ENCODE peak calls at places on chromosome 2, in six cellular contexts. A is neural progenitor cell, C is fibroblast of lung, Q is PC-9, B is H1, F is GM12878. V is an unnamed sample.

GRCh38 chr2:65129276-65129612 is 662 bp downstream of the RAB1A start:
- DNase-seq in A (no peak), C (no peak), Q (no peak), B (no peak), F (no peak), V (peak)

GRCh38 chr2:175744000-175744399 is 258.1 kb downstream of the LNPK start:
- DNase-seq in A (no peak), C (no peak), Q (no peak), B (no peak), F (no peak), V (no peak)

GRCh38 chr2:10057231-10058107 is 14.1 kb downstream of the KLF11 start:
- DNase-seq in A (peak), C (peak), Q (peak), B (peak), F (no peak), V (no peak)

GRCh38 chr2:609520-610280 is 67.5 kb downstream of the TMEM18 start:
- DNase-seq in A (no peak), C (no peak), Q (no peak), B (no peak), F (no peak), V (no peak)

GRCh38 chr2:138501427-138502252 is at the start of gene SPOPL:
- DNase-seq in A (peak), C (peak), Q (peak), B (peak), F (no peak), V (peak)

GRCh38 chr2:237674731-237675276 is 47.4 kb downstream of the LRRFIP1 start:
- DNase-seq in A (peak), C (peak), Q (no peak), B (peak), F (peak), V (peak)

GRCh38 chr2:230162981-230163380 is 56.8 kb downstream of the SP110 start:
- DNase-seq in A (no peak), C (no peak), Q (no peak), B (no peak), F (no peak), V (peak)

GRCh38 chr2:70671059-70671685 is 96.8 kb downstream of the ADD2 start:
- DNase-seq in A (no peak), C (no peak), Q (no peak), B (no peak), F (no peak), V (no peak)

GRCh38 chr2:106159867-106160785 is 34.0 kb downstream of the UXS1 start:
- DNase-seq in A (no peak), C (no peak), Q (no peak), B (no peak), F (no peak), V (peak)

GRCh38 chr2:7057865-7058400 is 140.7 kb downstream of the RNF144A start:
- DNase-seq in A (no peak), C (no peak), Q (no peak), B (no peak), F (peak), V (no peak)

GRCh38 chr2:30421551-30422436 is 25.3 kb upstream of the LCLAT1 start:
- DNase-seq in A (peak), C (peak), Q (no peak), B (no peak), F (peak), V (peak)

GRCh38 chr2:54329482-54330225 is 73.6 kb upstream of the TSPYL6 start:
- DNase-seq in A (no peak), C (no peak), Q (no peak), B (no peak), F (no peak), V (no peak)

GRCh38 chr2:133489641-133490411 is 78.4 kb downstream of the NCKAP5 start:
- DNase-seq in A (no peak), C (peak), Q (no peak), B (no peak), F (no peak), V (peak)

GRCh38 chr2:66470199-66470598 is 35.3 kb downstream of the MEIS1 start:
- DNase-seq in A (no peak), C (no peak), Q (no peak), B (no peak), F (no peak), V (no peak)

GRCh38 chr2:169877406-169877805 is 50.2 kb downstream of the UBR3 start:
- DNase-seq in A (no peak), C (peak), Q (no peak), B (no peak), F (no peak), V (peak)

GRCh38 chr2:160269803-160270570 is 69.9 kb upstream of the ITGB6 start:
- DNase-seq in A (peak), C (peak), Q (peak), B (peak), F (peak), V (peak)

GRCh38 chr2:76567478-76567877 is 856.8 kb upstream of the GCFC2 start:
- DNase-seq in A (no peak), C (no peak), Q (no peak), B (no peak), F (no peak), V (no peak)

GRCh38 chr2:143635302-143635701 is 506.1 kb downstream of the ARHGAP15 start:
- DNase-seq in A (no peak), C (no peak), Q (no peak), B (no peak), F (no peak), V (no peak)

GRCh38 chr2:180227461-180227860 is 220.4 kb upstream of the CWC22 start:
- DNase-seq in A (no peak), C (peak), Q (no peak), B (no peak), F (no peak), V (no peak)

GRCh38 chr2:233021771-233022170 is 8.7 kb upstream of the NGEF start:
- DNase-seq in A (no peak), C (peak), Q (no peak), B (no peak), F (no peak), V (no peak)

GRCh38 chr2:222610746-222611145 is 45.1 kb downstream of the FARSB start:
- DNase-seq in A (peak), C (peak), Q (no peak), B (no peak), F (no peak), V (peak)

GRCh38 chr2:98608118-98608961 is at the start of the genes COA5 and UNC50:
- DNase-seq in A (peak), C (peak), Q (peak), B (peak), F (peak), V (peak)

GRCh38 chr2:236342951-236343350 is 78.7 kb upstream of the ASB18 start:
- DNase-seq in A (no peak), C (no peak), Q (no peak), B (peak), F (no peak), V (no peak)

GRCh38 chr2:69957970-69958369 is 3.5 kb downstream of the ASPRV1 start:
- DNase-seq in A (no peak), C (peak), Q (no peak), B (no peak), F (no peak), V (no peak)

GRCh38 chr2:173415663-173416469 is 61.2 kb downstream of the CDCA7 start:
- DNase-seq in A (peak), C (no peak), Q (no peak), B (no peak), F (no peak), V (no peak)

GRCh38 chr2:46296216-46296839 is 879 bp upstream of the EPAS1 start:
- DNase-seq in A (peak), C (no peak), Q (no peak), B (peak), F (no peak), V (peak)

GRCh38 chr2:13020469-13020868 is 303.7 kb downstream of the TRIB2 start:
- DNase-seq in A (no peak), C (no peak), Q (no peak), B (no peak), F (no peak), V (no peak)

GRCh38 chr2:216694201-216694825 is 1.0 kb downstream of the IGFBP5 start:
- DNase-seq in A (peak), C (peak), Q (no peak), B (peak), F (no peak), V (peak)

GRCh38 chr2:73272270-73272669 is 12.0 kb downstream of the FBXO41 start:
- DNase-seq in A (peak), C (no peak), Q (no peak), B (no peak), F (no peak), V (no peak)

GRCh38 chr2:5286370-5286769 is 405.8 kb upstream of the SOX11 start:
- DNase-seq in A (no peak), C (no peak), Q (no peak), B (no peak), F (no peak), V (no peak)

GRCh38 chr2:64797881-64798590 is 144.3 kb upstream of the SERTAD2 start:
- DNase-seq in A (no peak), C (peak), Q (peak), B (no peak), F (no peak), V (peak)

GRCh38 chr2:233029321-233029720 is 3.2 kb upstream of the NEU2 start:
- DNase-seq in A (no peak), C (no peak), Q (no peak), B (no peak), F (no peak), V (no peak)

GRCh38 chr2:5869871-5870375 is 177.7 kb downstream of the SOX11 start:
- DNase-seq in A (no peak), C (no peak), Q (no peak), B (no peak), F (no peak), V (no peak)

GRCh38 chr2:101277111-101277510 is 24.4 kb downstream of the CNOT11 start:
- DNase-seq in A (no peak), C (peak), Q (peak), B (no peak), F (no peak), V (no peak)

GRCh38 chr2:72140621-72140960 is 7.1 kb downstream of the CYP26B1 start:
- DNase-seq in A (no peak), C (no peak), Q (no peak), B (no peak), F (no peak), V (no peak)

GRCh38 chr2:106020032-106020431 is 174.1 kb downstream of the UXS1 start:
- DNase-seq in A (no peak), C (peak), Q (no peak), B (no peak), F (no peak), V (no peak)

GRCh38 chr2:177078416-177078815 is 134.2 kb upstream of the HNRNPA3 start:
- DNase-seq in A (no peak), C (no peak), Q (no peak), B (no peak), F (no peak), V (no peak)

GRCh38 chr2:19607931-19608762 is 249.7 kb upstream of the OSR1 start:
- DNase-seq in A (no peak), C (peak), Q (peak), B (no peak), F (no peak), V (peak)

GRCh38 chr2:28652217-28652616 is 99.4 kb upstream of the PPP1CB start:
- DNase-seq in A (no peak), C (peak), Q (peak), B (no peak), F (no peak), V (no peak)

GRCh38 chr2:28656937-28657615 is 94.6 kb upstream of the PPP1CB start:
- DNase-seq in A (no peak), C (no peak), Q (peak), B (no peak), F (no peak), V (no peak)

GRCh38 chr2:28654981-28655322 is 96.7 kb upstream of the PPP1CB start:
- DNase-seq in A (no peak), C (no peak), Q (peak), B (no peak), F (no peak), V (no peak)

GRCh38 chr2:28658369-28658768 is 93.3 kb upstream of the PPP1CB start:
- DNase-seq in A (no peak), C (peak), Q (peak), B (no peak), F (no peak), V (peak)

GRCh38 chr2:28654286-28654980 is 97.2 kb upstream of the PPP1CB start:
- DNase-seq in A (no peak), C (no peak), Q (no peak), B (no peak), F (no peak), V (no peak)
- TF ChIP-seq EZH2 in A (no peak), C (no peak), Q (no peak), B (no peak), F (no peak), V (no peak)

DNA sequence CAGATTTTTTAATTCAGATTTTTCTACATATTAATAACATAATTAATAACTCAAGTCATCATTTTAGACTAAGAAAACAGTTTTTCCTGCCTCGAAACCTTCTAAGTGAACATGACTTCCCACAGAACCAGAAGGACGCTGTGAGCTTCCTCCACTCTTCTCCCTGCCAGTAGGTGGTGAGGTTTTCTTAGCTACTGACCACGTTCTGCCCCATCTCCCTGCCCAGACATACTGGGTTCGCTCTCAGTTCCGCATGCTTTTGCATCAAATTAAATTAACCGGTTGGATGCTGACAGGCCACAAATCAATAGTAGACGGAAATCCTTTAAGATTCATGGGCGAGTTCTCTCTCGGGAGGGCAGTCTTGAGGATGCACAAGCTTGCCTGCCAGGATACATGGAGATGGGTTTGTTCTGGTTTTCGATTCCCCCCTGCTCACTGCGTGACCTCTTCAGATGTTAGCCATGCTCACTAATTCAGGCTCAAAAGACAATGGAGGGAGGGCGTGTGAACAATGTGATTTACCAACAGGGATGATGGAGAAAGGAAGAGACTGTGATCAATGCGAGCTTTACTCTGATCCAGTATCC is 375.9 kb downstream of the EIPR1 start:
- DNase-seq in A (peak), C (no peak), Q (no peak), B (no peak), F (no peak), V (peak)
- TF ChIP-seq CTCF in A (peak), C (no peak), Q (no peak), B (peak), F (peak), V (peak)

GRCh38 chr2:240727913-240728312 is 36.2 kb downstream of the AQP12A start:
- DNase-seq in A (no peak), C (no peak), Q (no peak), B (no peak), F (no peak), V (no peak)
- TF ChIP-seq EZH2 in A (no peak), C (no peak), Q (no peak), B (no peak), F (no peak), V (no peak)

DNA sequence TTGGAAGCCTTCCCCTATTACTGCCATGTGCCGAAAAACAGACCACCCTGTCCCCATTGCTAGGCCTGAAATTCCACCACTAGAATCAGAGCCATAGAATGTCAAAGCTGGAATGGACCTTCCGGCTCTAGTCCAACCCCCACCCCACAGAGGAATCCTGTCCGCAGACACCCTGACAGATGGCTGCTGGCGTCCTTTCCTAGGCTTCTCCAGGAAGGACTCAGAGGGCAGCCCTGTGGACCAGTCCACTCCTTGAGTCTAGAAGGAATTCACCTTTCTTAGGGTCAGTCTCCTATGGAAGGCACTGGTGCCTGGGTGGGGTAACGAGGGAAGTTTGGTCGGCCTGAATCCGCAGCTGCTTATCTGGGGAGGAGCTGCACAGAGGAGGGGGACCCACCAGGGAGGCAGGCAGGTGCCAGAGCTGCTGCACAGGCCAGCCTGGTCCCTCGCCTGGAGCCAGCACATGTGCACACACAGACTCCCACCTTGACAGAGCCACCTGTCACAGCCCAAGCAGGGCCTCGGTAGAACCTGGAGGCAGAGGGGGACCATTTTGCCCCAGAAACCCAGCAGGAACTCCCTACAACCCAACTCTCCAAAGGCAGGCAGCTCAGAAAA is 2.5 kb downstream of the DNMT3A start:
- DNase-seq in A (no peak), C (peak), Q (no peak), B (peak), F (no peak), V (no peak)
- TF ChIP-seq CTCF in A (no peak), C (no peak), Q (no peak), B (no peak), F (no peak), V (no peak)

DNA sequence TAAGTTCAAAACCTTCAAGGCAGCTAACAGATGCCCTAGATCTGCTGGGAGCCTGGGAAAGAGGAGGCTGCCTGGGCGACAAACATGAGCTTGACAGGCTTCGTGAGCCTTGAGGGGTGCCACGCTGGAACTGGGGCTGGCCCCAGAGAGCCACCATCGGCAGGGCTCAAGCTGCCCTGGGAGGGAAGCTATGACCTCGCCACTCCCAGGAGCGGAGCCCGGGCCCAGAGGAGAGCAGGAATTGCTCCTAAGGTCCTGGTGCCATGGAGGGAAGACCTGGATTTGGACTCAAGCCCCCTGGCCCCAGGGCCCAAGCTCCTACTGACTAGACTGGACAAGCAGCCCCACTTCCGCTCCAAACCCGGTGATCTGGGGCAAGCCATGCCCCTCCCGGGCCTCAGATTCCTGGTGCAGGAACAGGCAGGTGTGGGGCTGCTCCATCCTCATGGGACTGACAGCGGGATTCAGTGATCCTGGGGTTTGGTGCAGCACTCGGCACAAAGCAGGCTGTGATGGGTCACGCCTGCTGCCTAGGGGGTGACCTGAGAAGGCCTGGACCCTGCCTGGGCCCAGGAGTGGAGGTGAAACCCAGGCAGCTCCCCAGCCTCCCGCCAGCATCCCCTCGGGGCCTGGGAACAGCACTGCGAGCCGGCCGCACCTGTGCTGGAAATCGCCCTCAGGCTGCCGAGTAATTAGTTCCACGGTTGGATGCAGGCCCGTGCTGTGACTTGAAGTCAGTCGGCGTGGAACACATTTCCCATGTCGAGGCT is 246.9 kb downstream of the NDUFA10 start:
- DNase-seq in A (no peak), C (no peak), Q (no peak), B (no peak), F (no peak), V (no peak)
- TF ChIP-seq EZH2 in A (no peak), C (no peak), Q (no peak), B (no peak), F (no peak), V (no peak)

DNA sequence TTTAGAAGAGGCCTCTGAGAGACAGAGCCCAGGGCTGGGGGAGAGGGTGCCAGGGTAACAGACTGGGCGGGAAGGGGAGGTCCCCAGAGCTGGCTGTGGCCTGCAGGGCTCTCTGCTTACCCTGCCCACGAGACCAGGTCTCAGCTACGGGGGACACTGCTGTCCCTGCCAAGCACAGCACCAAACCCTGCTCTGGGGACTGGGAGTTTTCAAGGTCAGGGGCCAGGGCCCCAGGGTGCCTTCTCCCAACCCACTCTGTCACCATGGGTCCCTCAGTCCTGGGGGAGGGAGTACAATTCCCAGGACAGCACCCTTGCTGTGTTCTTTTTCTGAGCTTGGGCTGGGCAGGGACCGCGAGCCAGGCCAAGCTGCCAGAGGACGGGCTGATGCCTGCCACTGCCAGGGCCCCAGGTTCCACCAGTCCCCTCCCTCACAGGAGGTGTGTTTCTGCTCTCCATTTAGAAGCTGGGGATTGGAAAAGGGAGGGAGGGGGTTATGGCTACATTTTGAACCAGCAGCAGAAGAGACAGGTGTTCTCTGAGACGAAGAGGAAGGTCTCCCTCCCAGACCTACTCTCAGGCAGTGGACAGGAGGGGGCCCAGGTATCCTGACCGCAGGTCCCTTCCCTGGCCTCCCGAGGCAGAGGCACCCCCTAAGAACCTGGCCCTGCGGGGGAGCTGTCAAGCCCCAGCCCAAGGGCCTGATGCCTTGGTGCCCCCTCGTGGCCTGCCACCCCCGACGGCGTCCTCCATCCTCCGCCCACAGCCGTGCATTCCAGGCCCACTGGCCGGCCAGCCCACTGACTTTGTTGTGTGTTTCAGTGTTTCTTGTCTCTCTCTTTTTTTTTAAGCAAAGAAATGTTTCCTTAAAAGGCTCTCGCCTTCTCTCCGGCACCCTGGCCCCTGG is 80.4 kb downstream of the TNS1 start:
- DNase-seq in A (peak), C (peak), Q (no peak), B (no peak), F (no peak), V (no peak)
- TF ChIP-seq CTCF in A (peak), C (peak), Q (no peak), B (peak), F (no peak), V (no peak)

GRCh38 chr2:172232638-172233253 is 130.0 kb upstream of the DLX2 start:
- DNase-seq in A (no peak), C (peak), Q (no peak), B (no peak), F (no peak), V (no peak)

GRCh38 chr2:172231508-172231907 is 128.8 kb upstream of the DLX2 start:
- DNase-seq in A (no peak), C (no peak), Q (peak), B (no peak), F (no peak), V (no peak)

GRCh38 chr2:172233947-172234715 is 131.4 kb upstream of the DLX2 start:
- DNase-seq in A (no peak), C (no peak), Q (no peak), B (no peak), F (no peak), V (no peak)

GRCh38 chr2:172230783-172231446 is 128.2 kb upstream of the DLX2 start:
- DNase-seq in A (no peak), C (no peak), Q (no peak), B (no peak), F (no peak), V (no peak)

GRCh38 chr2:172234716-172235661 is 132.3 kb upstream of the DLX2 start:
- DNase-seq in A (peak), C (no peak), Q (no peak), B (peak), F (no peak), V (no peak)
- TF ChIP-seq EZH2 in A (peak), C (no peak), Q (no peak), B (peak), F (no peak), V (peak)

V was measured in A673.